ENCODE peak calls at places on chromosomes 12 and 14, in eight cellular contexts. One of them, this sample, is unnamed.

GRCh38 chr12:122395319-122395718 is 27.1 kb downstream of the CLIP1 start:
- DNase-seq in GM23248: peak
- DNase-seq in CD4-positive, CD25-positive, alpha-beta regulatory T cell: no peak
- DNase-seq in mesendoderm: peak
- DNase-seq in neuronal stem cell: no peak
- DNase-seq in psoas muscle: no peak
- DNase-seq in stomach: no peak
- DNase-seq in cardiac muscle cell: no peak
- DNase-seq in this sample: peak

GRCh38 chr12:43306066-43306465 is 245.9 kb downstream of the ADAMTS20 start:
- DNase-seq in GM23248: peak
- DNase-seq in CD4-positive, CD25-positive, alpha-beta regulatory T cell: no peak
- DNase-seq in mesendoderm: no peak
- DNase-seq in neuronal stem cell: no peak
- DNase-seq in psoas muscle: peak
- DNase-seq in stomach: no peak
- DNase-seq in cardiac muscle cell: no peak
- DNase-seq in this sample: peak

GRCh38 chr14:99342204-99342603 is 70.2 kb upstream of the BCL11B start:
- DNase-seq in GM23248: no peak
- DNase-seq in CD4-positive, CD25-positive, alpha-beta regulatory T cell: no peak
- DNase-seq in mesendoderm: no peak
- DNase-seq in neuronal stem cell: no peak
- DNase-seq in psoas muscle: no peak
- DNase-seq in stomach: no peak
- DNase-seq in cardiac muscle cell: no peak
- DNase-seq in this sample: no peak

GRCh38 chr12:76199808-76200207 is 115.3 kb upstream of the NAP1L1 start:
- DNase-seq in GM23248: peak
- DNase-seq in CD4-positive, CD25-positive, alpha-beta regulatory T cell: no peak
- DNase-seq in mesendoderm: no peak
- DNase-seq in neuronal stem cell: no peak
- DNase-seq in psoas muscle: no peak
- DNase-seq in stomach: no peak
- DNase-seq in cardiac muscle cell: no peak
- DNase-seq in this sample: peak

GRCh38 chr14:38731962-38732361 is 371.1 kb downstream of the SEC23A start:
- DNase-seq in GM23248: no peak
- DNase-seq in CD4-positive, CD25-positive, alpha-beta regulatory T cell: no peak
- DNase-seq in mesendoderm: no peak
- DNase-seq in neuronal stem cell: no peak
- DNase-seq in psoas muscle: no peak
- DNase-seq in stomach: no peak
- DNase-seq in cardiac muscle cell: no peak
- DNase-seq in this sample: no peak

GRCh38 chr12:74728006-74728405 is 190.4 kb downstream of the ATXN7L3B start:
- DNase-seq in GM23248: no peak
- DNase-seq in CD4-positive, CD25-positive, alpha-beta regulatory T cell: no peak
- DNase-seq in mesendoderm: no peak
- DNase-seq in neuronal stem cell: no peak
- DNase-seq in psoas muscle: no peak
- DNase-seq in stomach: no peak
- DNase-seq in cardiac muscle cell: no peak
- DNase-seq in this sample: no peak

GRCh38 chr14:51552768-51553426 is 98.8 kb upstream of the FRMD6 start:
- DNase-seq in GM23248: no peak
- DNase-seq in CD4-positive, CD25-positive, alpha-beta regulatory T cell: no peak
- DNase-seq in mesendoderm: no peak
- DNase-seq in neuronal stem cell: no peak
- DNase-seq in psoas muscle: peak
- DNase-seq in stomach: no peak
- DNase-seq in cardiac muscle cell: peak
- DNase-seq in this sample: no peak

GRCh38 chr12:108838194-108839010 is 19.0 kb downstream of the SSH1 start:
- DNase-seq in GM23248: peak
- DNase-seq in CD4-positive, CD25-positive, alpha-beta regulatory T cell: peak
- DNase-seq in mesendoderm: peak
- DNase-seq in neuronal stem cell: no peak
- DNase-seq in psoas muscle: peak
- DNase-seq in stomach: peak
- DNase-seq in cardiac muscle cell: peak
- DNase-seq in this sample: peak

GRCh38 chr12:120115692-120116442 is 686 bp downstream of the RAB35 start:
- DNase-seq in GM23248: peak
- DNase-seq in CD4-positive, CD25-positive, alpha-beta regulatory T cell: no peak
- DNase-seq in mesendoderm: peak
- DNase-seq in neuronal stem cell: no peak
- DNase-seq in psoas muscle: no peak
- DNase-seq in stomach: no peak
- DNase-seq in cardiac muscle cell: no peak
- DNase-seq in this sample: peak

GRCh38 chr14:77268989-77269595 is 1.9 kb downstream of the NGB start:
- DNase-seq in GM23248: no peak
- DNase-seq in CD4-positive, CD25-positive, alpha-beta regulatory T cell: no peak
- DNase-seq in mesendoderm: no peak
- DNase-seq in neuronal stem cell: no peak
- DNase-seq in psoas muscle: no peak
- DNase-seq in stomach: no peak
- DNase-seq in cardiac muscle cell: no peak
- DNase-seq in this sample: no peak

GRCh38 chr12:120194226-120194533 is 335 bp downstream of the GCN1 start:
- DNase-seq in GM23248: no peak
- DNase-seq in CD4-positive, CD25-positive, alpha-beta regulatory T cell: no peak
- DNase-seq in mesendoderm: peak
- DNase-seq in neuronal stem cell: no peak
- DNase-seq in psoas muscle: no peak
- DNase-seq in stomach: no peak
- DNase-seq in cardiac muscle cell: no peak
- DNase-seq in this sample: no peak

GRCh38 chr14:72617391-72618011 is 276.4 kb downstream of the DPF3 start:
- DNase-seq in GM23248: peak
- DNase-seq in CD4-positive, CD25-positive, alpha-beta regulatory T cell: no peak
- DNase-seq in mesendoderm: peak
- DNase-seq in neuronal stem cell: peak
- DNase-seq in psoas muscle: peak
- DNase-seq in stomach: no peak
- DNase-seq in cardiac muscle cell: peak
- DNase-seq in this sample: peak

GRCh38 chr14:50534998-50535397 is 2.6 kb upstream of the MAP4K5 start:
- DNase-seq in GM23248: no peak
- DNase-seq in CD4-positive, CD25-positive, alpha-beta regulatory T cell: no peak
- DNase-seq in mesendoderm: no peak
- DNase-seq in neuronal stem cell: no peak
- DNase-seq in psoas muscle: no peak
- DNase-seq in stomach: no peak
- DNase-seq in cardiac muscle cell: no peak
- DNase-seq in this sample: no peak

GRCh38 chr12:32897688-32898573 is 1.4 kb upstream of the PKP2 start:
- DNase-seq in GM23248: no peak
- DNase-seq in CD4-positive, CD25-positive, alpha-beta regulatory T cell: no peak
- DNase-seq in mesendoderm: no peak
- DNase-seq in neuronal stem cell: no peak
- DNase-seq in psoas muscle: no peak
- DNase-seq in stomach: no peak
- DNase-seq in cardiac muscle cell: no peak
- DNase-seq in this sample: no peak

GRCh38 chr14:79093542-79093941 is 923.4 kb downstream of the NRXN3 start:
- DNase-seq in GM23248: no peak
- DNase-seq in CD4-positive, CD25-positive, alpha-beta regulatory T cell: no peak
- DNase-seq in mesendoderm: no peak
- DNase-seq in neuronal stem cell: no peak
- DNase-seq in psoas muscle: no peak
- DNase-seq in stomach: no peak
- DNase-seq in cardiac muscle cell: no peak
- DNase-seq in this sample: peak

GRCh38 chr14:67270933-67271332 is 29.7 kb downstream of the PALS1 start:
- DNase-seq in GM23248: no peak
- DNase-seq in CD4-positive, CD25-positive, alpha-beta regulatory T cell: no peak
- DNase-seq in mesendoderm: no peak
- DNase-seq in neuronal stem cell: no peak
- DNase-seq in psoas muscle: no peak
- DNase-seq in stomach: no peak
- DNase-seq in cardiac muscle cell: no peak
- DNase-seq in this sample: no peak

GRCh38 chr14:67270354-67270753 is 29.1 kb downstream of the PALS1 start:
- DNase-seq in GM23248: peak
- DNase-seq in CD4-positive, CD25-positive, alpha-beta regulatory T cell: no peak
- DNase-seq in mesendoderm: peak
- DNase-seq in neuronal stem cell: no peak
- DNase-seq in psoas muscle: no peak
- DNase-seq in stomach: no peak
- DNase-seq in cardiac muscle cell: no peak
- DNase-seq in this sample: peak

GRCh38 chr14:67267929-67268328 is 26.7 kb downstream of the PALS1 start:
- DNase-seq in GM23248: no peak
- DNase-seq in CD4-positive, CD25-positive, alpha-beta regulatory T cell: no peak
- DNase-seq in mesendoderm: no peak
- DNase-seq in neuronal stem cell: no peak
- DNase-seq in psoas muscle: no peak
- DNase-seq in stomach: no peak
- DNase-seq in cardiac muscle cell: no peak
- DNase-seq in this sample: no peak

GRCh38 chr14:67268456-67269115 is 27.4 kb downstream of the PALS1 start:
- DNase-seq in GM23248: no peak
- DNase-seq in CD4-positive, CD25-positive, alpha-beta regulatory T cell: no peak
- DNase-seq in mesendoderm: peak
- DNase-seq in neuronal stem cell: peak
- DNase-seq in psoas muscle: no peak
- DNase-seq in stomach: no peak
- DNase-seq in cardiac muscle cell: peak
- DNase-seq in this sample: no peak

DNA sequence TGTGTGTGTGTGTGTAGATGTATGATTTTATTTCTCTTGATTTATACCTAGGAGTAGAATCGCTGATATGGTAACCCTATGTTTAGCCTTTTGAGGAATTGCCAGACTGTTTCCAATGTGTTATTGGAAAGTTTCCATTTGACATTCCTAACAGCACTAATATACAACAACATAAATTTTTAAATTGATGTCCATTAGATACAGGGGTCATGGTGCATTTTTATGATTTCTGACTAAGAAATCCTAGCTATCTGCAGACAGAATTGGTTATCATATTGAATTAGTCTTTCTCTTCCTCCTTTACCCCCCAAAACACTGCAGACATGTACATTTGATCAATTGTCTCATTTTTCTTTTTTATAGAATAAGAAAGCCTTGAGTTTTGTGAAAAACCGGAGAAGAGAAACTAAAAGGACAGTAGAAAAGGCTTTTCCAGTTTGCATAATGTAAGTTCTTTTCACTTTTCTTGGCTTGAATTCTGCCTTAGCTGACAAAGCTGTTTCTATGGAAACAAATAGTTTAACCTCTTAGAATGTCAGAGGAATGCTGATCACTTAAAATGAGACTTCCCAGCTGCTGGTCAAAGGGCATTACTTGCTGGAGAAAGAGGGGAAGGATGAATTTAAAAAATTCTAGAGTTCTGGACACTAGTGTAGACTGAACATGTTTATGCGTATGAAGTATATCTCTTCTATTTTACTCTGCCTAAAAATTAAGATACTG is 28.3 kb downstream of the PALS1 start:
- DNase-seq in GM23248: peak
- DNase-seq in CD4-positive, CD25-positive, alpha-beta regulatory T cell: no peak
- DNase-seq in mesendoderm: peak
- DNase-seq in neuronal stem cell: peak
- DNase-seq in psoas muscle: no peak
- DNase-seq in stomach: no peak
- DNase-seq in cardiac muscle cell: peak
- DNase-seq in this sample: peak
- H3K4me3 ChIP-seq in GM23248: peak
- H3K4me3 ChIP-seq in CD4-positive, CD25-positive, alpha-beta regulatory T cell: no peak
- H3K4me3 ChIP-seq in mesendoderm: no peak
- H3K4me3 ChIP-seq in neuronal stem cell: no peak
- H3K4me3 ChIP-seq in psoas muscle: no peak
- H3K4me3 ChIP-seq in stomach: peak
- H3K4me3 ChIP-seq in cardiac muscle cell: no peak
- H3K4me3 ChIP-seq in this sample: peak

DNA sequence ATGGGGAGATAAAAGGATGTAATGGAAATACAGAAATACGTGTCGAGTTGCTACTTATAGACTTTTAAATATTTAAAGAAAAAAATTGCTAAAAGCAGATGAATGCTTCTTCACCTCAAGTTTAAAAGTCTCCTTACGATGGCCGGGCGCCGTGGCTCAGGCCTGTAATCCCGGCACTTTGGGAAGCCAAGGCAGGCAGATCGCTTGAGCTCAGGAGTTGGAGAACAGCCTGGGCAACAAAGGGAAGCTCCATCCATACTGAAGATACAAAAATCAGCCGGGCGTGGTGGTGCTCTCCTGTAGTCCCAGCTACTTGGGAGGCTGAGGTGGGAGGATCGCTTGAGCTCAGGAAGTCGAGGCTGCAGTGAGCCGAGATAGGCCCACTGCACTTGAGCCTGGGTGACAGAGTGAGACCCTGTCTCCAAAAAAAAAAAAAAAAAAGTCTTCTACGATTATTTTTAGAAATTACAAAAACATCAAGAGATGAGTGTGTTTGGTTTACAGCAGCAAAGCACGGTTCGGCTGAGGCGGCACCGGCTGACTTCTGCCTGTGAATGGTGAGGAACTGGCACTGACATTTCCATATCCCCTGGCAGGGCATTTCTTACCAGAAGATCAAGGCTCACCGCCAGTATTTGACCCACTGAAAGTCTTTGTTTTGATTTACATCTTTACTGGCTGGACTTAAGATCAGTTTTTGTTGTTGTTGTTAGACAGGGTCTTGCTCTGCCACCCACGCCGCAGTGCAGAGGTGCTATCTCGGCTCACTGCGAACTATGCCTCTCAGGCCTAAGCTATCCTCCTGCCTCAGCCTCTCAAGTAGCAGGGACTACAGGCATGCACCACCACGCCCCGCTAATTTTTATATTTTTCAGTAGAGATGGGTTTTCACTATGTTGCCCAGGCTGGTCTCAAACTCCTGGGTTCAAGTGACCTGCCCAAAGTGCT is 3.9 kb upstream of the MTA1 start:
- DNase-seq in GM23248: no peak
- DNase-seq in CD4-positive, CD25-positive, alpha-beta regulatory T cell: no peak
- DNase-seq in mesendoderm: no peak
- DNase-seq in neuronal stem cell: no peak
- DNase-seq in psoas muscle: no peak
- DNase-seq in stomach: no peak
- DNase-seq in cardiac muscle cell: no peak
- DNase-seq in this sample: no peak
- H3K4me3 ChIP-seq in GM23248: peak
- H3K4me3 ChIP-seq in CD4-positive, CD25-positive, alpha-beta regulatory T cell: peak
- H3K4me3 ChIP-seq in mesendoderm: no peak
- H3K4me3 ChIP-seq in neuronal stem cell: no peak
- H3K4me3 ChIP-seq in psoas muscle: peak
- H3K4me3 ChIP-seq in stomach: peak
- H3K4me3 ChIP-seq in cardiac muscle cell: peak
- H3K4me3 ChIP-seq in this sample: peak

GRCh38 chr14:68139466-68140110 is 320.0 kb downstream of the RAD51B start:
- DNase-seq in GM23248: peak
- DNase-seq in CD4-positive, CD25-positive, alpha-beta regulatory T cell: no peak
- DNase-seq in mesendoderm: no peak
- DNase-seq in neuronal stem cell: no peak
- DNase-seq in psoas muscle: no peak
- DNase-seq in stomach: no peak
- DNase-seq in cardiac muscle cell: no peak
- DNase-seq in this sample: no peak
- H3K4me3 ChIP-seq in GM23248: no peak
- H3K4me3 ChIP-seq in CD4-positive, CD25-positive, alpha-beta regulatory T cell: no peak
- H3K4me3 ChIP-seq in mesendoderm: no peak
- H3K4me3 ChIP-seq in neuronal stem cell: no peak
- H3K4me3 ChIP-seq in psoas muscle: no peak
- H3K4me3 ChIP-seq in stomach: no peak
- H3K4me3 ChIP-seq in cardiac muscle cell: no peak
- H3K4me3 ChIP-seq in this sample: no peak

GRCh38 chr14:102878970-102879460 is 43.4 kb upstream of the AMN start:
- DNase-seq in GM23248: peak
- DNase-seq in CD4-positive, CD25-positive, alpha-beta regulatory T cell: no peak
- DNase-seq in mesendoderm: peak
- DNase-seq in neuronal stem cell: no peak
- DNase-seq in psoas muscle: no peak
- DNase-seq in stomach: no peak
- DNase-seq in cardiac muscle cell: no peak
- DNase-seq in this sample: no peak
- H3K4me3 ChIP-seq in GM23248: no peak
- H3K4me3 ChIP-seq in CD4-positive, CD25-positive, alpha-beta regulatory T cell: no peak
- H3K4me3 ChIP-seq in mesendoderm: no peak
- H3K4me3 ChIP-seq in neuronal stem cell: no peak
- H3K4me3 ChIP-seq in psoas muscle: no peak
- H3K4me3 ChIP-seq in stomach: no peak
- H3K4me3 ChIP-seq in cardiac muscle cell: no peak
- H3K4me3 ChIP-seq in this sample: no peak